ENCODE peak calls at places on chromosomes 4 and X, in nine cellular contexts. E is lower leg skin, H is choroid plexus epithelial cell, Q is HFFc6, D is WERI-Rb-1, F is fibroblast of pulmonary artery, N is Peyer's patch, B is neural progenitor cell, U is cardiac fibroblast. P is an unnamed sample.

GRCh38 chrX:39946822-39947221 is 150.9 kb downstream of the BCOR start:
- DNase-seq in E (no peak), H (peak), Q (peak), D (no peak), F (peak), N (no peak), B (no peak), U (peak), P (no peak)

GRCh38 chr4:176735300-176735699 is 57.4 kb downstream of the VEGFC start:
- DNase-seq in E (no peak), H (peak), Q (peak), D (no peak), F (peak), N (no peak), B (no peak), U (peak), P (peak)

GRCh38 chr4:17414392-17414791 is 97.5 kb downstream of the QDPR start:
- DNase-seq in E (no peak), H (no peak), Q (no peak), D (no peak), F (no peak), N (no peak), B (no peak), U (no peak), P (no peak)

GRCh38 chrX:149521438-149521837 is 16.3 kb upstream of the IDS start:
- DNase-seq in E (no peak), H (no peak), Q (no peak), D (no peak), F (no peak), N (no peak), B (no peak), U (no peak), P (no peak)

GRCh38 chrX:70476934-70477733 is 32.5 kb downstream of the DLG3 start:
- DNase-seq in E (no peak), H (peak), Q (peak), D (peak), F (peak), N (peak), B (peak), U (peak), P (peak)

GRCh38 chr4:27412617-27413016 is 552.0 kb downstream of the STIM2 start:
- DNase-seq in E (no peak), H (no peak), Q (no peak), D (peak), F (peak), N (no peak), B (no peak), U (no peak), P (peak)

GRCh38 chr4:141768954-141769353 is 132.6 kb downstream of the IL15 start:
- DNase-seq in E (no peak), H (peak), Q (peak), D (no peak), F (peak), N (no peak), B (no peak), U (peak), P (peak)

GRCh38 chr4:100208964-100209363 is 18.7 kb upstream of the DDIT4L start:
- DNase-seq in E (no peak), H (no peak), Q (no peak), D (no peak), F (no peak), N (no peak), B (no peak), U (no peak), P (no peak)

GRCh38 chr4:114911141-114911540 is 202.3 kb downstream of the NDST4 start:
- DNase-seq in E (no peak), H (no peak), Q (no peak), D (no peak), F (no peak), N (no peak), B (no peak), U (no peak), P (no peak)

GRCh38 chr4:156634612-156635011 is 337.0 kb downstream of the PDGFC start:
- DNase-seq in E (no peak), H (peak), Q (no peak), D (no peak), F (peak), N (no peak), B (no peak), U (no peak), P (no peak)

GRCh38 chr4:15147709-15148651 is 145.7 kb downstream of the CPEB2 start:
- DNase-seq in E (no peak), H (no peak), Q (no peak), D (no peak), F (no peak), N (no peak), B (no peak), U (peak), P (no peak)

GRCh38 chr4:23392860-23393458 is 496.9 kb downstream of the PPARGC1A start:
- DNase-seq in E (no peak), H (no peak), Q (no peak), D (no peak), F (no peak), N (no peak), B (no peak), U (no peak), P (no peak)

GRCh38 chrX:38006283-38006682 is at the start of gene SYTL5:
- DNase-seq in E (no peak), H (peak), Q (no peak), D (no peak), F (no peak), N (no peak), B (no peak), U (no peak), P (no peak)

GRCh38 chrX:41435708-41436107 is 11.4 kb upstream of the NYX start:
- DNase-seq in E (peak), H (peak), Q (no peak), D (no peak), F (no peak), N (no peak), B (no peak), U (no peak), P (no peak)

DNA sequence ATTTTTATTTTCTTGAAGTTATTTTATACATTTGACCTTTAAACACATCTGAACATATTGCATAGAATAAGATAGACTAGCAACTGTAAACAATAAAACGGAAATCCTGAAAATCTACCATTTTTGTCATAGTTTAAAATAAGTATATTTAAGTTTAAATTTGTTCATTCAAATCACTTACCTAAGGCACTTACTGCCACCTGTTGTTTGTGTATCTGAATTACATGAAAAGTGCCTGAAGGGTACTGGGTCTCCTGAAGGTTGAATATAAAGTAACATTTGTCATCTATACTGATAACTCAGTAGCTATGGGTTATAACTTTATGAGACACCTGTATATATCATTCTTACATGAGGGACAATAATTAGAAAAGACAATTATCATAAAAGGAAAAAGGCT is 38.6 kb downstream of the TRPC5 start:
- DNase-seq in E (no peak), H (peak), Q (no peak), D (no peak), F (peak), N (no peak), B (peak), U (peak), P (peak)
- TF ChIP-seq CTCF in E (no peak), H (no peak), Q (no peak), D (no peak), F (no peak), N (no peak), B (peak), U (no peak), P (peak)

GRCh38 chr4:173025131-173025530 is 143.5 kb upstream of the GALNT7 start:
- DNase-seq in E (no peak), H (peak), Q (peak), D (peak), F (peak), N (no peak), B (peak), U (peak), P (peak)
- TF ChIP-seq CTCF in E (no peak), H (peak), Q (peak), D (peak), F (peak), N (peak), B (peak), U (peak), P (peak)

DNA sequence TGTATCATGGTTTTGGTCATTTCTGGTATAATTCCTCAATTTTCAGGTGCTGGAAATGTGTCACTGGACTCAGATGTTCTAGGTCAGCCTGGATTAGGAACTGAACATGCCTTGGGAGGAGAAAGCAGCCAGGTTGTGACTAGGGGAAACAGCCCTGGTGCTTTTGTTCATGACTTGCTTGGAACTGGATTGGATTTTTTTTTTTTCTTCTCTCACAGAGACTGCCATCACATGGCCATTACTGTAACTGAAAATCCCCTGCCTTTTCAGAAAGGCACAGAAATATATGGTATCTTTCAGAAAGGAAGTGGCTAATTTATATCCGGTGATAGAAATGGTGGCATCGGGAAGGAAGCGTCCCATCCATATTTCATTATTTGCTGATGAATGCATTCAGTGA is 34.6 kb downstream of the SEPTIN11 start:
- DNase-seq in E (no peak), H (peak), Q (peak), D (no peak), F (peak), N (no peak), B (no peak), U (peak), P (peak)
- TF ChIP-seq CTCF in E (no peak), H (peak), Q (peak), D (no peak), F (peak), N (no peak), B (peak), U (no peak), P (peak)

GRCh38 chr4:148022975-148023374 is 291.1 kb downstream of the ARHGAP10 start:
- DNase-seq in E (no peak), H (no peak), Q (no peak), D (no peak), F (no peak), N (no peak), B (no peak), U (no peak), P (no peak)

GRCh38 chr4:148017801-148018200 is 285.9 kb downstream of the ARHGAP10 start:
- DNase-seq in E (no peak), H (no peak), Q (no peak), D (no peak), F (peak), N (no peak), B (no peak), U (peak), P (peak)

GRCh38 chr4:148023782-148024181 is 291.9 kb downstream of the ARHGAP10 start:
- DNase-seq in E (no peak), H (no peak), Q (no peak), D (no peak), F (no peak), N (no peak), B (no peak), U (no peak), P (no peak)

GRCh38 chr4:148026022-148026421 is 294.1 kb downstream of the ARHGAP10 start:
- DNase-seq in E (no peak), H (peak), Q (peak), D (no peak), F (peak), N (no peak), B (no peak), U (peak), P (no peak)

GRCh38 chr4:148021706-148022105 is 289.8 kb downstream of the ARHGAP10 start:
- DNase-seq in E (no peak), H (no peak), Q (no peak), D (no peak), F (no peak), N (no peak), B (no peak), U (no peak), P (no peak)
- TF ChIP-seq CTCF in E (no peak), H (no peak), Q (peak), D (no peak), F (no peak), N (no peak), B (no peak), U (no peak), P (no peak)

DNA sequence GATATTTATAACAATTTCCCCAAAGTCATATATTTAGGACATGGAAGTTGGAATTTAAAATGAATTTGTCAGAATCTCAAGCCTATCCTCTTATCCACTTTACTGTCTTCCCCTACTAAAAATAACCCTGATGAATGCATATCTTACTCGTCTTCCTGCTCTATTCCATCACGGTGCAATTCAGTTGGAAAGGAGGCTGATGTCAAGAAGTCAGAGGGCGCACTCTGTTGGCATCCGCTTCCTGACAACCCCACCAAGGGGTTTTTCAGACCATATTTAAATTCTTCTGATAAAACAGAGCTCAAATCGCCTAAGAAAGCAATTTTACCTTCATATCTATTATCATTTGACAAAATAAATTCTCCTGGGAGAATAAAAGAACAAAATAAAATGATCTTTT is 233.5 kb downstream of the ARHGAP24 start:
- DNase-seq in E (no peak), H (no peak), Q (no peak), D (no peak), F (no peak), N (no peak), B (peak), U (no peak), P (no peak)
- TF ChIP-seq CTCF in E (no peak), H (no peak), Q (no peak), D (no peak), F (no peak), N (no peak), B (peak), U (no peak), P (no peak)

GRCh38 chr4:16270654-16271328 is 44.5 kb upstream of the TAPT1 start:
- DNase-seq in E (no peak), H (no peak), Q (no peak), D (no peak), F (no peak), N (no peak), B (peak), U (no peak), P (no peak)
- TF ChIP-seq CTCF in E (no peak), H (peak), Q (peak), D (peak), F (peak), N (no peak), B (peak), U (peak), P (no peak)

GRCh38 chr4:112519689-112520597 is 4.0 kb upstream of the NEUROG2 start:
- DNase-seq in E (peak), H (no peak), Q (no peak), D (no peak), F (no peak), N (no peak), B (peak), U (no peak), P (no peak)
- TF ChIP-seq CTCF in E (no peak), H (no peak), Q (peak), D (peak), F (no peak), N (no peak), B (peak), U (no peak), P (no peak)

GRCh38 chr4:168514249-168514852 is 17.5 kb downstream of the PALLD start:
- DNase-seq in E (no peak), H (peak), Q (peak), D (no peak), F (peak), N (no peak), B (peak), U (peak), P (peak)
- TF ChIP-seq CTCF in E (no peak), H (peak), Q (peak), D (no peak), F (peak), N (peak), B (peak), U (peak), P (peak)

DNA sequence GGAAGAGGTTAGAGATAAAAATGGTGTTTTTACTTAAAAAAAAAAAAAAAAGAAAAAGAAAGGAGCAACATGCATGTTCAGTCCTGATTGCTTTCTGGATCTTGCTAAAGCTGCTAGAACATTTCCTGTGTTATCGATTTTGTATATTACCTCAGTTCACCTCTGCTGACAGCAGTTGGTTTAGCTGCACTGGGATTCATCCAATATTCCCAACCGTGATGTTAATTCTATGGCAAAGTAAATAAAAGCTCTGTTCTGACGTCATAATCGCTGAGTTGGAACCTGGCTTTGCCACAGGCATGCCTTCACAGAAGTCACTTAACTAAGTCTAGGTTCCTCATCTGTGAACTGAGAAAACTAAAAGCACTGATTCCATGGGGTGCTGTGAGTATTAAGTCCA is 90.7 kb upstream of the SORBS2 start:
- DNase-seq in E (no peak), H (no peak), Q (no peak), D (no peak), F (no peak), N (no peak), B (no peak), U (no peak), P (peak)
- TF ChIP-seq CTCF in E (no peak), H (no peak), Q (no peak), D (no peak), F (no peak), N (no peak), B (no peak), U (no peak), P (no peak)

GRCh38 chr4:162650166-162650565 is 486.4 kb upstream of the FSTL5 start:
- DNase-seq in E (no peak), H (no peak), Q (no peak), D (no peak), F (no peak), N (no peak), B (no peak), U (no peak), P (no peak)

GRCh38 chr4:162644346-162644745 is 480.5 kb upstream of the FSTL5 start:
- DNase-seq in E (no peak), H (peak), Q (no peak), D (no peak), F (peak), N (no peak), B (no peak), U (no peak), P (no peak)

GRCh38 chr4:162640152-162640551 is 476.4 kb upstream of the FSTL5 start:
- DNase-seq in E (no peak), H (no peak), Q (no peak), D (no peak), F (no peak), N (no peak), B (no peak), U (no peak), P (no peak)

GRCh38 chr4:162645381-162645780 is 481.6 kb upstream of the FSTL5 start:
- DNase-seq in E (no peak), H (peak), Q (no peak), D (no peak), F (peak), N (no peak), B (peak), U (peak), P (peak)
- TF ChIP-seq CTCF in E (no peak), H (peak), Q (no peak), D (peak), F (no peak), N (no peak), B (peak), U (no peak), P (peak)